ENCODE peak calls at places on chromosome 13, in four cellular contexts. K is ovary, X is left ventricle myocardium inferior, E is lower lobe of right lung. Q is an unnamed sample. For H3K4me1, the result is how much of the 10 kb centered on the place peaks cover.

GRCh38 chr13:45763419-45763818 is 61.3 kb downstream of the CBY2 start:
- DNase-seq in E (no peak), K (no peak), X (no peak), Q (no peak)

GRCh38 chr13:41334810-41335209 is 23.7 kb downstream of the NAA16 start:
- DNase-seq in K (no peak), X (no peak), E (no peak), Q (no peak)

GRCh38 chr13:93235258-93236015 is 8.8 kb downstream of the GPC6 start:
- DNase-seq in K (no peak), E (no peak), X (no peak), Q (no peak)

GRCh38 chr13:108667205-108667604 is 37.8 kb downstream of the MYO16 start:
- DNase-seq in K (no peak), X (no peak), E (no peak), Q (no peak)

GRCh38 chr13:113034451-113035208 is 65.6 kb downstream of the MCF2L start:
- DNase-seq in E (no peak), K (peak), X (no peak), Q (peak)

GRCh38 chr13:43545317-43545874 is 241.4 kb downstream of the ENOX1 start:
- DNase-seq in X (peak), E (no peak), K (peak), Q (no peak)

GRCh38 chr13:112213467-112214245 is 146.7 kb downstream of the SOX1 start:
- DNase-seq in E (peak), K (no peak), X (no peak), Q (no peak)

GRCh38 chr13:102978168-102978567 is 88.0 kb downstream of the SLC10A2 start:
- DNase-seq in K (no peak), X (no peak), E (no peak), Q (no peak)

GRCh38 chr13:39954476-39954875 is 299.0 kb downstream of the COG6 start:
- DNase-seq in E (no peak), K (no peak), X (no peak), Q (no peak)

GRCh38 chr13:114049026-114049425 is 75.2 kb upstream of the C13orf46 start:
- DNase-seq in X (no peak), K (no peak), E (peak), Q (no peak)

GRCh38 chr13:75666646-75667351 is 30.7 kb downstream of the LMO7 start:
- DNase-seq in E (no peak), X (no peak), K (no peak), Q (no peak)

GRCh38 chr13:74870865-74871264 is 611.1 kb downstream of the TBC1D4 start:
- DNase-seq in X (no peak), K (no peak), E (no peak), Q (no peak)

GRCh38 chr13:25292301-25292700 is 5.0 kb upstream of the MTMR6 start:
- DNase-seq in K (no peak), E (no peak), X (no peak), Q (no peak)

GRCh38 chr13:114099918-114100445 is 32.4 kb downstream of the RASA3 start:
- DNase-seq in K (no peak), X (no peak), E (peak), Q (peak)

GRCh38 chr13:110669036-110669435 is 36.9 kb downstream of the CARS2 start:
- DNase-seq in K (no peak), E (no peak), X (no peak), Q (no peak)

GRCh38 chr13:36548129-36548528 is 115.8 kb downstream of the CCNA1 start:
- DNase-seq in K (no peak), X (peak), E (no peak), Q (no peak)

GRCh38 chr13:72716776-72717175 is 10.7 kb downstream of the MZT1 start:
- DNase-seq in X (no peak), E (no peak), K (no peak), Q (no peak)

GRCh38 chr13:66483712-66484111 is 746.4 kb downstream of the PCDH9 start:
- DNase-seq in E (no peak), X (no peak), K (no peak), Q (no peak)

GRCh38 chr13:25249001-25249543 is 38.2 kb downstream of the MTMR6 start:
- DNase-seq in K (no peak), X (no peak), E (no peak), Q (no peak)

GRCh38 chr13:29849071-29849541 is 1.3 kb downstream of the UBL3 start:
- DNase-seq in K (peak), X (no peak), E (no peak), Q (no peak)

GRCh38 chr13:55219538-55219937 is 1921.2 kb upstream of the PRR20A start:
- DNase-seq in K (no peak), E (no peak), X (no peak), Q (no peak)

GRCh38 chr13:109783815-109784589 is 2.4 kb downstream of the IRS2 start:
- DNase-seq in K (peak), E (peak), X (no peak), Q (no peak)

GRCh38 chr13:109249780-109250528 is 536.4 kb downstream of the IRS2 start:
- DNase-seq in E (no peak), K (no peak), X (no peak), Q (no peak)

GRCh38 chr13:80705371-80706163 is 364.6 kb upstream of the SPRY2 start:
- DNase-seq in K (no peak), X (no peak), E (no peak), Q (no peak)

GRCh38 chr13:103656329-103656728 is 590.1 kb upstream of the SLC10A2 start:
- DNase-seq in K (no peak), E (no peak), X (no peak), Q (no peak)

GRCh38 chr13:44274838-44275237 is 98.8 kb upstream of the SERP2 start:
- DNase-seq in E (no peak), K (no peak), X (no peak), Q (no peak)

GRCh38 chr13:102399791-102400618 is 1.8 kb downstream of the FGF14 start:
- DNase-seq in E (peak), K (no peak), X (peak), Q (peak)

GRCh38 chr13:36014763-36015162 is 116.4 kb downstream of the DCLK1 start:
- DNase-seq in E (no peak), X (no peak), K (no peak), Q (no peak)

GRCh38 chr13:30154931-30155330 is 152.4 kb downstream of the KATNAL1 start:
- DNase-seq in K (no peak), E (no peak), X (no peak), Q (no peak)

GRCh38 chr13:111145506-111145905 is 30.4 kb downstream of the ARHGEF7 start:
- DNase-seq in X (no peak), K (no peak), E (no peak), Q (no peak)

GRCh38 chr13:112450567-112451240 is 74.5 kb downstream of the SPACA7 start:
- DNase-seq in X (no peak), E (no peak), K (no peak), Q (no peak)

DNA sequence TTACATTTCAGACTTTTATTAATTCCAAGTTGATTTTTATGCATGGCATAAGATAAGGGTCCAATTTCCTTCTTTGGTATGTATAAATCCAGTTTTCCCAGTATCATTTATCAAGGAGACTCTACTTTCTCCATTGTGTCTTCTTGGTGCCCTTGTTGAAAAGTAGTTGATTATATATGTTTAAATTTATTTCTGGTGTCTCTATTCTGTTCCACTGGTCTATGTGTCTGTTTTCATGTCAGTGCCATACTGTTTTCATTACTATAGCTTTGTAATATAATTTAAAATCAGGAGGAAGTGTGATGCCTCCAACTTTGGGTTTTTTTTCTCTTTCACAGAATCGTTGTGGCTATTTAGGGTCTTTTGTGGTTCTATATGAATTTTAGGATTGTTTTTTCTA is 233.0 kb downstream of the DCT start:
- DNase-seq in K (no peak), E (no peak), X (no peak), Q (no peak)
- H3K4me3 ChIP-seq in K (no peak), E (no peak), X (no peak), Q (no peak)

GRCh38 chr13:48400820-48401219 is 12.1 kb downstream of the LPAR6 start:
- DNase-seq in K (no peak), E (no peak), X (no peak), Q (no peak)
- H3K4me1 ChIP-seq in K (under half), E (half or more), X (half or more), Q (under half)

GRCh38 chr13:19957320-19958118 is 1.0 kb upstream of the ZMYM2 start:
- DNase-seq in E (peak), K (peak), X (peak), Q (peak)
- TF ChIP-seq CTCF in E (peak), K (peak), X (peak), Q (peak)

DNA sequence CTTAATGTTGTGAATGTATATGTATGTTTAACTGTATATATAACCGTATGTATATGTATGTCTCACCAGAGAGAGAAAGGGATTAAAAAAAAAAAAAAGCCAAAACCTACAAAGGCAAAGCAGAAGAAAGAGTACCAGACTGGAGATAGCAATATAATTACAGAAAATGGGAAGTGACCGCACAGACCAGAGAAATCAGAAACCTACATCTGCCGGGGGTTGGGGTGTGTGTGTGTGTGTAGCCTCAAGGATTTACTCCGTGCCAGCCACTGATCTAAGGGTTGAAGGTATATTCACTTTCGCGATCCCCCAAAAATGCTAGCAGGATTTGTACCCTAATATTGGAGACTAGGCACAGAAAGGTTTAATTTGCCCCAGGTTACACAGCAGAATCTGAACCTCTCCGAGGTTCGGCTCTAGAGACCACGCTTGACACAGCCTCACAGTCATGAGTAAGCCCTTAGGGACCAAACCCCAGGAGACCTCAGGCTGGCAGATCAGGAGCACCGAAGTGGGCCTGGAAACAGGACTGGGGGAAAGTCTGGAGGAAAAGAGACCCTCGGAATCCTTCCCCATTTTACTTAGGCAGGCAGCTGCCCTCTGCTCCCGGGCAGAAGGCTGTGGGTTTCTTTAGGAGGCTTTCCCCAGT is 14.8 kb downstream of the ARL11 start:
- DNase-seq in E (no peak), K (no peak), X (no peak), Q (no peak)
- H3K4me3 ChIP-seq in E (peak), K (no peak), X (peak), Q (no peak)

GRCh38 chr13:51152713-51153112 is 41.6 kb upstream of the C13orf42 start:
- DNase-seq in K (no peak), E (no peak), X (no peak), Q (no peak)
- H3K4me1 ChIP-seq in K (under half), E (under half), X (under half), Q (under half)

DNA sequence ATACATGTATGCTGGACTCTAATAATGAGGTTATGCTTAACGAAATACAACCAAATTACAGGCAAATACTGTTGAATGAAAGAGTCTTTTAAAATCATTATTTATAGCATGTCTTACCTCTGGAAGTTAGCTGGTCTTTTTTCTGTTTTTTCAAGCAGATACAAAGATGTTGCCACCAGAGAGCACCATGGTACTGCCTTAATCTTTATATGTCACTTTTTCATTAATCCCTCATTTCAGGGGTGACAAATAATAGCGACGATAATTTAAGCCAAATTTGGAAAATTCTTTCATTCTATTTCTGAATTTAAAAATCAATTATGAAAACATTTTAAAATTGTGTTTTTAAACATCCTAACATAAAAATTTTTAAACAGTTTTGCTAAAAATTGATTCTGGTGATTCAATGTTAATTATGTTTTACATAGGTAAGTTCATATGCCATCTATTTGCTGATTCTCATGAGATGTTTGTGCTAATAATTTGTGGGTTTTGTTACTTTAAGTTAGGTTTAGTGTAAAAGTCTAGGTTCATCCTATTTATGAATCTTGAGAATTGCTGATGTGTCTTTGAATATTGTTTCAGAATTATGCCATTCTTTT is 379.3 kb upstream of the SGCG start:
- DNase-seq in X (no peak), K (no peak), E (no peak), Q (no peak)
- TF ChIP-seq CTCF in X (peak), K (peak), E (peak), Q (peak)

GRCh38 chr13:51799261-51799660 is 4.7 kb downstream of the DHRS12 start:
- DNase-seq in X (no peak), K (no peak), E (no peak), Q (no peak)
- H3K4me3 ChIP-seq in X (no peak), K (no peak), E (no peak), Q (no peak)

DNA sequence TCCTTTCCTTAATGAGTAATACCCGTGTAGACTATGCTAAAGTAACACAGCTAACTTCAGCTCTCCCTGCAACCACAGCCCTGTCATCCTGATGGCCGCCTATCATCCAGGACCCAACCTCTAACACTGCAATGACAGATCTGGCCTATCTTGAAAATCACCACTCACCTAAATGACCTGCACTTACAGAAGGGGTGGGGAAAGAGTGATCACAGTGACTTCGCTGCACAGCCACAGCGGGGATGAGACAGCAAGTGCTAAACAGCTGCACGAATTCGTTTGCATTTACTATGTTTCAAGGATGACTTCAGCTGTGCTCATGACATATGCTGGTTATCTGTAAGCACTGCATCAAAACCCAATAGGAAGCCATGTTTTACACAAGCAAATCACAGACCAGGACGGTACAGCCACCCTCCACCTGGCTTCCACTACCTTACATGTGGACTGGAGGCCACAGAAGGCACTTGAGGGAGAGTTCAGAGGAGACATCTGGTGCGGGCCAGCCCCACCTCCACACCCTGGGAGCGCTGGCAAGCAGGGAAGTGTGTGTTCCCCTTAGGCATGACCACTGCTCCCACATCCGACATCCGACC is 95.9 kb downstream of the STK24 start:
- DNase-seq in K (no peak), X (peak), E (no peak), Q (no peak)
- H3K4me1 ChIP-seq in K (under half), X (half or more), E (half or more), Q (half or more)